ENCODE peak calls at places on chromosomes 6 and 20, in five cellular contexts. One of them, this sample, is unnamed.

GRCh38 chr20:56350842-56351241 is 7.9 kb upstream of the FAM210B start:
- DNase-seq in HuH-7.5: no peak
- DNase-seq in bronchial epithelial cell: no peak
- DNase-seq in kidney tubule cell: peak
- DNase-seq in B cell: no peak
- DNase-seq in this sample: no peak

GRCh38 chr6:158816329-158816728 is 2.8 kb downstream of the EZR start:
- DNase-seq in B cell: no peak
- DNase-seq in bronchial epithelial cell: peak
- DNase-seq in HuH-7.5: no peak
- DNase-seq in kidney tubule cell: peak
- DNase-seq in this sample: no peak

GRCh38 chr6:7991992-7992815 is 72.0 kb downstream of the BLOC1S5 start:
- DNase-seq in bronchial epithelial cell: peak
- DNase-seq in HuH-7.5: peak
- DNase-seq in kidney tubule cell: peak
- DNase-seq in B cell: peak
- DNase-seq in this sample: peak

GRCh38 chr20:54658525-54658924 is 183.1 kb downstream of the DOK5 start:
- DNase-seq in kidney tubule cell: no peak
- DNase-seq in HuH-7.5: no peak
- DNase-seq in B cell: no peak
- DNase-seq in bronchial epithelial cell: no peak
- DNase-seq in this sample: no peak

GRCh38 chr6:75993236-75994162 is 79.0 kb downstream of the IMPG1 start:
- DNase-seq in bronchial epithelial cell: no peak
- DNase-seq in kidney tubule cell: no peak
- DNase-seq in B cell: no peak
- DNase-seq in HuH-7.5: no peak
- DNase-seq in this sample: no peak

GRCh38 chr6:22784611-22785010 is 215.2 kb downstream of the HDGFL1 start:
- DNase-seq in kidney tubule cell: no peak
- DNase-seq in B cell: no peak
- DNase-seq in HuH-7.5: no peak
- DNase-seq in bronchial epithelial cell: no peak
- DNase-seq in this sample: no peak

GRCh38 chr20:17084909-17085308 is 141.9 kb upstream of the PCSK2 start:
- DNase-seq in HuH-7.5: no peak
- DNase-seq in bronchial epithelial cell: no peak
- DNase-seq in B cell: no peak
- DNase-seq in kidney tubule cell: no peak
- DNase-seq in this sample: no peak

GRCh38 chr20:8895472-8895871 is 173.4 kb upstream of the PLCB4 start:
- DNase-seq in kidney tubule cell: no peak
- DNase-seq in HuH-7.5: no peak
- DNase-seq in bronchial epithelial cell: no peak
- DNase-seq in B cell: no peak
- DNase-seq in this sample: no peak

GRCh38 chr6:129730477-129731165 is 20.6 kb upstream of the ARHGAP18 start:
- DNase-seq in HuH-7.5: no peak
- DNase-seq in B cell: no peak
- DNase-seq in kidney tubule cell: peak
- DNase-seq in bronchial epithelial cell: peak
- DNase-seq in this sample: no peak

GRCh38 chr6:43621078-43621835 is 7.8 kb downstream of the GTPBP2 start:
- DNase-seq in B cell: no peak
- DNase-seq in bronchial epithelial cell: no peak
- DNase-seq in kidney tubule cell: no peak
- DNase-seq in HuH-7.5: no peak
- DNase-seq in this sample: no peak

GRCh38 chr6:145018027-145018426 is 717.3 kb downstream of the EPM2A start:
- DNase-seq in HuH-7.5: no peak
- DNase-seq in kidney tubule cell: no peak
- DNase-seq in bronchial epithelial cell: no peak
- DNase-seq in B cell: no peak
- DNase-seq in this sample: no peak

GRCh38 chr6:89944826-89945407 is 50.6 kb downstream of the GJA10 start:
- DNase-seq in bronchial epithelial cell: peak
- DNase-seq in HuH-7.5: no peak
- DNase-seq in kidney tubule cell: peak
- DNase-seq in B cell: no peak
- DNase-seq in this sample: no peak

GRCh38 chr6:24229694-24230093 is 103.7 kb downstream of the NRSN1 start:
- DNase-seq in B cell: no peak
- DNase-seq in HuH-7.5: no peak
- DNase-seq in kidney tubule cell: no peak
- DNase-seq in bronchial epithelial cell: no peak
- DNase-seq in this sample: no peak

GRCh38 chr6:135566311-135567068 is 69.0 kb upstream of the AHI1 start:
- DNase-seq in B cell: no peak
- DNase-seq in kidney tubule cell: no peak
- DNase-seq in bronchial epithelial cell: no peak
- DNase-seq in HuH-7.5: no peak
- DNase-seq in this sample: no peak

GRCh38 chr6:56573624-56574023 is 69.1 kb downstream of the DST start:
- DNase-seq in HuH-7.5: no peak
- DNase-seq in kidney tubule cell: no peak
- DNase-seq in bronchial epithelial cell: no peak
- DNase-seq in B cell: no peak
- DNase-seq in this sample: no peak

GRCh38 chr6:21559238-21559637 is 34.3 kb upstream of the SOX4 start:
- DNase-seq in B cell: no peak
- DNase-seq in HuH-7.5: no peak
- DNase-seq in bronchial epithelial cell: peak
- DNase-seq in kidney tubule cell: no peak
- DNase-seq in this sample: no peak

GRCh38 chr6:129592516-129593232 is 117.3 kb downstream of the ARHGAP18 start:
- DNase-seq in HuH-7.5: no peak
- DNase-seq in B cell: no peak
- DNase-seq in kidney tubule cell: no peak
- DNase-seq in bronchial epithelial cell: peak
- DNase-seq in this sample: no peak

GRCh38 chr20:32050851-32051556 is 1.0 kb upstream of the HCK start:
- DNase-seq in kidney tubule cell: no peak
- DNase-seq in bronchial epithelial cell: no peak
- DNase-seq in HuH-7.5: no peak
- DNase-seq in B cell: peak
- DNase-seq in this sample: no peak

GRCh38 chr6:126766820-126767219 is 351.7 kb upstream of the RSPO3 start:
- DNase-seq in bronchial epithelial cell: no peak
- DNase-seq in kidney tubule cell: no peak
- DNase-seq in HuH-7.5: no peak
- DNase-seq in B cell: no peak
- DNase-seq in this sample: no peak

GRCh38 chr6:39561536-39562266 is 163.5 kb downstream of the KIF6 start:
- DNase-seq in bronchial epithelial cell: no peak
- DNase-seq in HuH-7.5: no peak
- DNase-seq in B cell: no peak
- DNase-seq in kidney tubule cell: no peak
- DNase-seq in this sample: no peak

GRCh38 chr20:60693513-60694133 is 558.4 kb upstream of the CDH4 start:
- DNase-seq in HuH-7.5: no peak
- DNase-seq in kidney tubule cell: no peak
- DNase-seq in B cell: no peak
- DNase-seq in bronchial epithelial cell: no peak
- DNase-seq in this sample: no peak

GRCh38 chr6:160974304-160974771 is 17.2 kb upstream of the MAP3K4 start:
- DNase-seq in HuH-7.5: no peak
- DNase-seq in kidney tubule cell: peak
- DNase-seq in bronchial epithelial cell: peak
- DNase-seq in B cell: no peak
- DNase-seq in this sample: no peak

GRCh38 chr20:33753763-33754162 is 22.0 kb downstream of the ZNF341 start:
- DNase-seq in B cell: no peak
- DNase-seq in bronchial epithelial cell: peak
- DNase-seq in HuH-7.5: no peak
- DNase-seq in kidney tubule cell: no peak
- DNase-seq in this sample: no peak

GRCh38 chr20:57061058-57061900 is 205.2 kb downstream of the BMP7 start:
- DNase-seq in kidney tubule cell: peak
- DNase-seq in bronchial epithelial cell: no peak
- DNase-seq in HuH-7.5: peak
- DNase-seq in B cell: no peak
- DNase-seq in this sample: no peak

GRCh38 chr20:17622086-17622850 is 52.4 kb downstream of the DSTN start:
- DNase-seq in B cell: peak
- DNase-seq in kidney tubule cell: no peak
- DNase-seq in bronchial epithelial cell: no peak
- DNase-seq in HuH-7.5: no peak
- DNase-seq in this sample: no peak

GRCh38 chr20:2230671-2231488 is 64.9 kb upstream of the TGM3 start:
- DNase-seq in bronchial epithelial cell: no peak
- DNase-seq in HuH-7.5: no peak
- DNase-seq in B cell: no peak
- DNase-seq in kidney tubule cell: no peak
- DNase-seq in this sample: no peak

GRCh38 chr6:9520417-9521151 is 894.3 kb downstream of the TFAP2A start:
- DNase-seq in kidney tubule cell: peak
- DNase-seq in B cell: no peak
- DNase-seq in HuH-7.5: no peak
- DNase-seq in bronchial epithelial cell: peak
- DNase-seq in this sample: no peak

GRCh38 chr6:163757506-163757905 is 343.0 kb downstream of the QKI start:
- DNase-seq in B cell: no peak
- DNase-seq in kidney tubule cell: no peak
- DNase-seq in bronchial epithelial cell: no peak
- DNase-seq in HuH-7.5: no peak
- DNase-seq in this sample: no peak

GRCh38 chr6:151695181-151695580 is 112.3 kb upstream of the ESR1 start:
- DNase-seq in kidney tubule cell: no peak
- DNase-seq in B cell: no peak
- DNase-seq in bronchial epithelial cell: peak
- DNase-seq in HuH-7.5: no peak
- DNase-seq in this sample: no peak

GRCh38 chr6:21791066-21791465 is 197.5 kb downstream of the SOX4 start:
- DNase-seq in kidney tubule cell: no peak
- DNase-seq in bronchial epithelial cell: no peak
- DNase-seq in HuH-7.5: no peak
- DNase-seq in B cell: no peak
- DNase-seq in this sample: no peak

GRCh38 chr6:117627533-117627932 is 25.2 kb upstream of the GOPC start:
- DNase-seq in kidney tubule cell: no peak
- DNase-seq in HuH-7.5: no peak
- DNase-seq in bronchial epithelial cell: no peak
- DNase-seq in B cell: no peak
- DNase-seq in this sample: no peak

GRCh38 chr6:34511214-34511922 is 44.8 kb downstream of the SPDEF start:
- DNase-seq in B cell: no peak
- DNase-seq in HuH-7.5: no peak
- DNase-seq in bronchial epithelial cell: no peak
- DNase-seq in kidney tubule cell: no peak
- DNase-seq in this sample: no peak

GRCh38 chr6:168895102-168895812 is 358.4 kb downstream of the THBS2 start:
- DNase-seq in B cell: peak
- DNase-seq in bronchial epithelial cell: peak
- DNase-seq in kidney tubule cell: peak
- DNase-seq in HuH-7.5: peak
- DNase-seq in this sample: peak

GRCh38 chr6:39029156-39030011 is 19.2 kb upstream of the GLP1R start:
- DNase-seq in HuH-7.5: peak
- DNase-seq in kidney tubule cell: peak
- DNase-seq in B cell: no peak
- DNase-seq in bronchial epithelial cell: no peak
- DNase-seq in this sample: peak

This sample was measured in GM19239.